ENCODE peak calls at places on chromosomes 7 and 10, in nine cellular contexts. One of them, this sample, is unnamed.

GRCh38 chr7:41984888-41985287 is 252.1 kb downstream of the GLI3 start:
- DNase-seq in B cell: no peak
- DNase-seq in mesothelial cell of epicardium: no peak
- DNase-seq in naive thymus-derived CD4-positive, alpha-beta T cell: no peak
- DNase-seq in upper lobe of left lung: no peak
- DNase-seq in M059J: peak; percentile 62
- DNase-seq in H54: peak; percentile 61
- DNase-seq in NCI-H1092: no peak
- DNase-seq in activated CD4-positive, alpha-beta T cell treated with anti-CD3 and anti-CD28 coated beads, Interleukin-2, amount 50 U/mL, for 4 hours: no peak
- DNase-seq in this sample: no peak

GRCh38 chr10:4656576-4657194 is 169.3 kb upstream of the AKR1E2 start:
- DNase-seq in mesothelial cell of epicardium: peak; percentile 57
- DNase-seq in H54: no peak
- DNase-seq in NCI-H1092: peak; percentile 54
- DNase-seq in M059J: peak; percentile 56
- DNase-seq in B cell: peak; percentile 16
- DNase-seq in upper lobe of left lung: no peak
- DNase-seq in activated CD4-positive, alpha-beta T cell treated with anti-CD3 and anti-CD28 coated beads, Interleukin-2, amount 50 U/mL, for 4 hours: peak; percentile 47
- DNase-seq in naive thymus-derived CD4-positive, alpha-beta T cell: peak; percentile 16
- DNase-seq in this sample: no peak

GRCh38 chr10:51937313-51937712 is 237.9 kb upstream of the CSTF2T start:
- DNase-seq in H54: no peak
- DNase-seq in mesothelial cell of epicardium: no peak
- DNase-seq in NCI-H1092: no peak
- DNase-seq in upper lobe of left lung: no peak
- DNase-seq in M059J: no peak
- DNase-seq in naive thymus-derived CD4-positive, alpha-beta T cell: no peak
- DNase-seq in activated CD4-positive, alpha-beta T cell treated with anti-CD3 and anti-CD28 coated beads, Interleukin-2, amount 50 U/mL, for 4 hours: no peak
- DNase-seq in B cell: no peak
- DNase-seq in this sample: no peak

GRCh38 chr7:25360471-25360870 is 132.2 kb upstream of the NPVF start:
- DNase-seq in naive thymus-derived CD4-positive, alpha-beta T cell: no peak
- DNase-seq in M059J: no peak
- DNase-seq in mesothelial cell of epicardium: no peak
- DNase-seq in NCI-H1092: peak; percentile 82
- DNase-seq in activated CD4-positive, alpha-beta T cell treated with anti-CD3 and anti-CD28 coated beads, Interleukin-2, amount 50 U/mL, for 4 hours: no peak
- DNase-seq in B cell: no peak
- DNase-seq in H54: no peak
- DNase-seq in upper lobe of left lung: no peak
- DNase-seq in this sample: no peak

GRCh38 chr10:133260895-133261725 is 15.6 kb downstream of the ADAM8 start:
- DNase-seq in upper lobe of left lung: peak; percentile 92
- DNase-seq in M059J: peak; percentile 40
- DNase-seq in NCI-H1092: no peak
- DNase-seq in mesothelial cell of epicardium: no peak
- DNase-seq in naive thymus-derived CD4-positive, alpha-beta T cell: peak; percentile 54
- DNase-seq in activated CD4-positive, alpha-beta T cell treated with anti-CD3 and anti-CD28 coated beads, Interleukin-2, amount 50 U/mL, for 4 hours: peak; percentile 48
- DNase-seq in H54: peak; percentile 54
- DNase-seq in B cell: peak; percentile 86
- DNase-seq in this sample: no peak

GRCh38 chr7:108193593-108194498 is 63.7 kb upstream of the LAMB4 start:
- DNase-seq in activated CD4-positive, alpha-beta T cell treated with anti-CD3 and anti-CD28 coated beads, Interleukin-2, amount 50 U/mL, for 4 hours: no peak
- DNase-seq in H54: no peak
- DNase-seq in B cell: no peak
- DNase-seq in NCI-H1092: peak; percentile 30
- DNase-seq in mesothelial cell of epicardium: no peak
- DNase-seq in M059J: no peak
- DNase-seq in naive thymus-derived CD4-positive, alpha-beta T cell: no peak
- DNase-seq in upper lobe of left lung: no peak
- DNase-seq in this sample: no peak

GRCh38 chr7:155618708-155619633 is 25.5 kb upstream of the RBM33 start:
- DNase-seq in NCI-H1092: no peak
- DNase-seq in H54: peak; percentile 35
- DNase-seq in activated CD4-positive, alpha-beta T cell treated with anti-CD3 and anti-CD28 coated beads, Interleukin-2, amount 50 U/mL, for 4 hours: no peak
- DNase-seq in upper lobe of left lung: peak; percentile 28
- DNase-seq in M059J: peak; percentile 74
- DNase-seq in naive thymus-derived CD4-positive, alpha-beta T cell: no peak
- DNase-seq in B cell: no peak
- DNase-seq in mesothelial cell of epicardium: no peak
- DNase-seq in this sample: no peak

GRCh38 chr10:86262671-86263165 is 103.9 kb downstream of the GRID1 start:
- DNase-seq in upper lobe of left lung: peak; percentile 18
- DNase-seq in naive thymus-derived CD4-positive, alpha-beta T cell: no peak
- DNase-seq in activated CD4-positive, alpha-beta T cell treated with anti-CD3 and anti-CD28 coated beads, Interleukin-2, amount 50 U/mL, for 4 hours: no peak
- DNase-seq in H54: no peak
- DNase-seq in M059J: no peak
- DNase-seq in mesothelial cell of epicardium: peak; percentile 16
- DNase-seq in B cell: no peak
- DNase-seq in NCI-H1092: no peak
- DNase-seq in this sample: peak; percentile 31

GRCh38 chr10:112984756-112985155 is 34.7 kb downstream of the TCF7L2 start:
- DNase-seq in H54: no peak
- DNase-seq in B cell: no peak
- DNase-seq in activated CD4-positive, alpha-beta T cell treated with anti-CD3 and anti-CD28 coated beads, Interleukin-2, amount 50 U/mL, for 4 hours: no peak
- DNase-seq in upper lobe of left lung: no peak
- DNase-seq in naive thymus-derived CD4-positive, alpha-beta T cell: no peak
- DNase-seq in mesothelial cell of epicardium: no peak
- DNase-seq in M059J: no peak
- DNase-seq in NCI-H1092: no peak
- DNase-seq in this sample: no peak

GRCh38 chr10:89393898-89394297 is 1.5 kb downstream of the IFIT1 start:
- DNase-seq in activated CD4-positive, alpha-beta T cell treated with anti-CD3 and anti-CD28 coated beads, Interleukin-2, amount 50 U/mL, for 4 hours: no peak
- DNase-seq in upper lobe of left lung: no peak
- DNase-seq in B cell: no peak
- DNase-seq in NCI-H1092: no peak
- DNase-seq in mesothelial cell of epicardium: no peak
- DNase-seq in naive thymus-derived CD4-positive, alpha-beta T cell: no peak
- DNase-seq in M059J: no peak
- DNase-seq in H54: no peak
- DNase-seq in this sample: no peak

GRCh38 chr10:97196213-97197029 is 10.7 kb upstream of the SLIT1 start:
- DNase-seq in mesothelial cell of epicardium: peak; percentile 51
- DNase-seq in H54: peak; percentile 84
- DNase-seq in M059J: peak; percentile 41
- DNase-seq in naive thymus-derived CD4-positive, alpha-beta T cell: peak; percentile 53
- DNase-seq in NCI-H1092: peak; percentile 79
- DNase-seq in activated CD4-positive, alpha-beta T cell treated with anti-CD3 and anti-CD28 coated beads, Interleukin-2, amount 50 U/mL, for 4 hours: peak; percentile 48
- DNase-seq in B cell: peak; percentile 84
- DNase-seq in upper lobe of left lung: peak; percentile 93
- DNase-seq in this sample: no peak

GRCh38 chr10:59104186-59104585 is 72.3 kb upstream of the PHYHIPL start:
- DNase-seq in naive thymus-derived CD4-positive, alpha-beta T cell: no peak
- DNase-seq in B cell: no peak
- DNase-seq in M059J: no peak
- DNase-seq in activated CD4-positive, alpha-beta T cell treated with anti-CD3 and anti-CD28 coated beads, Interleukin-2, amount 50 U/mL, for 4 hours: no peak
- DNase-seq in H54: no peak
- DNase-seq in NCI-H1092: no peak
- DNase-seq in mesothelial cell of epicardium: no peak
- DNase-seq in upper lobe of left lung: no peak
- DNase-seq in this sample: no peak

GRCh38 chr7:5665106-5666025 is 116.1 kb downstream of the RNF216 start:
- DNase-seq in upper lobe of left lung: no peak
- DNase-seq in H54: peak; percentile 85
- DNase-seq in NCI-H1092: peak; percentile 54
- DNase-seq in B cell: peak; percentile 62
- DNase-seq in M059J: peak; percentile 77
- DNase-seq in naive thymus-derived CD4-positive, alpha-beta T cell: peak; percentile 43
- DNase-seq in activated CD4-positive, alpha-beta T cell treated with anti-CD3 and anti-CD28 coated beads, Interleukin-2, amount 50 U/mL, for 4 hours: peak; percentile 57
- DNase-seq in mesothelial cell of epicardium: peak; percentile 79
- DNase-seq in this sample: peak; percentile 83

GRCh38 chr7:157709531-157710251 is 372.9 kb downstream of the DNAJB6 start:
- DNase-seq in B cell: no peak
- DNase-seq in naive thymus-derived CD4-positive, alpha-beta T cell: no peak
- DNase-seq in upper lobe of left lung: no peak
- DNase-seq in mesothelial cell of epicardium: no peak
- DNase-seq in NCI-H1092: no peak
- DNase-seq in activated CD4-positive, alpha-beta T cell treated with anti-CD3 and anti-CD28 coated beads, Interleukin-2, amount 50 U/mL, for 4 hours: no peak
- DNase-seq in M059J: no peak
- DNase-seq in H54: no peak
- DNase-seq in this sample: peak; percentile 74

GRCh38 chr10:105864854-105865253 is 1223.8 kb downstream of the SORCS3 start:
- DNase-seq in H54: no peak
- DNase-seq in activated CD4-positive, alpha-beta T cell treated with anti-CD3 and anti-CD28 coated beads, Interleukin-2, amount 50 U/mL, for 4 hours: no peak
- DNase-seq in B cell: no peak
- DNase-seq in M059J: no peak
- DNase-seq in upper lobe of left lung: no peak
- DNase-seq in naive thymus-derived CD4-positive, alpha-beta T cell: no peak
- DNase-seq in NCI-H1092: no peak
- DNase-seq in mesothelial cell of epicardium: no peak
- DNase-seq in this sample: no peak

GRCh38 chr7:129643545-129644170 is 32.1 kb downstream of the NRF1 start:
- DNase-seq in upper lobe of left lung: no peak
- DNase-seq in activated CD4-positive, alpha-beta T cell treated with anti-CD3 and anti-CD28 coated beads, Interleukin-2, amount 50 U/mL, for 4 hours: no peak
- DNase-seq in mesothelial cell of epicardium: no peak
- DNase-seq in naive thymus-derived CD4-positive, alpha-beta T cell: no peak
- DNase-seq in NCI-H1092: peak; percentile 39
- DNase-seq in B cell: no peak
- DNase-seq in M059J: no peak
- DNase-seq in H54: no peak
- DNase-seq in this sample: no peak

GRCh38 chr7:157429001-157429679 is 92.3 kb downstream of the DNAJB6 start:
- DNase-seq in NCI-H1092: no peak
- DNase-seq in B cell: no peak
- DNase-seq in activated CD4-positive, alpha-beta T cell treated with anti-CD3 and anti-CD28 coated beads, Interleukin-2, amount 50 U/mL, for 4 hours: no peak
- DNase-seq in H54: no peak
- DNase-seq in upper lobe of left lung: no peak
- DNase-seq in naive thymus-derived CD4-positive, alpha-beta T cell: no peak
- DNase-seq in M059J: no peak
- DNase-seq in mesothelial cell of epicardium: no peak
- DNase-seq in this sample: no peak

GRCh38 chr7:47196106-47196630 is 385.7 kb downstream of the TNS3 start:
- DNase-seq in mesothelial cell of epicardium: no peak
- DNase-seq in naive thymus-derived CD4-positive, alpha-beta T cell: no peak
- DNase-seq in upper lobe of left lung: no peak
- DNase-seq in NCI-H1092: no peak
- DNase-seq in M059J: no peak
- DNase-seq in activated CD4-positive, alpha-beta T cell treated with anti-CD3 and anti-CD28 coated beads, Interleukin-2, amount 50 U/mL, for 4 hours: no peak
- DNase-seq in H54: no peak
- DNase-seq in B cell: no peak
- DNase-seq in this sample: no peak

GRCh38 chr10:110162749-110163148 is 44.7 kb upstream of the MXI1 start:
- DNase-seq in H54: no peak
- DNase-seq in B cell: no peak
- DNase-seq in M059J: peak; percentile 8
- DNase-seq in mesothelial cell of epicardium: no peak
- DNase-seq in activated CD4-positive, alpha-beta T cell treated with anti-CD3 and anti-CD28 coated beads, Interleukin-2, amount 50 U/mL, for 4 hours: no peak
- DNase-seq in naive thymus-derived CD4-positive, alpha-beta T cell: no peak
- DNase-seq in NCI-H1092: no peak
- DNase-seq in upper lobe of left lung: no peak
- DNase-seq in this sample: peak; percentile 60

GRCh38 chr10:71835671-71836593 is 15.1 kb downstream of the PSAP start:
- DNase-seq in NCI-H1092: peak; percentile 92
- DNase-seq in naive thymus-derived CD4-positive, alpha-beta T cell: no peak
- DNase-seq in B cell: peak; percentile 89
- DNase-seq in H54: no peak
- DNase-seq in mesothelial cell of epicardium: no peak
- DNase-seq in activated CD4-positive, alpha-beta T cell treated with anti-CD3 and anti-CD28 coated beads, Interleukin-2, amount 50 U/mL, for 4 hours: no peak
- DNase-seq in upper lobe of left lung: no peak
- DNase-seq in M059J: peak; percentile 98
- DNase-seq in this sample: peak; percentile 83

This sample was measured in suprapubic skin.